ENCODE peak calls at places on chromosomes 2 and 18, in nine cellular contexts. H is HCT116, U is tibial nerve, O is H1, T is transverse colon, P is K562, S is body of pancreas, Z is adrenal gland, B is breast epithelium. V is an unnamed sample.

GRCh38 chr18:907171-907879 is 2.7 kb downstream of the ADCYAP1 start:
- DNase-seq in H (no peak), U (no peak), O (no peak), T (no peak), P (no peak), S (no peak), Z (peak; percentile 18), B (no peak), V (no peak)

GRCh38 chr2:11402436-11402835 is 58.0 kb upstream of the ROCK2 start:
- DNase-seq in H (no peak), U (no peak), O (no peak), T (no peak), P (no peak), S (no peak), Z (no peak), B (no peak), V (no peak)

GRCh38 chr2:227748079-227748478 is 2.4 kb downstream of the SCYGR8 start:
- DNase-seq in H (peak; percentile 54), U (no peak), O (no peak), T (no peak), P (peak; percentile 43), S (no peak), Z (no peak), B (no peak), V (no peak)

GRCh38 chr18:41767960-41768359 is 187.1 kb upstream of the PIK3C3 start:
- DNase-seq in H (no peak), U (no peak), O (no peak), T (no peak), P (no peak), S (no peak), Z (peak; percentile 48), B (no peak), V (no peak)

GRCh38 chr2:89833780-89834117 is 1142.3 kb downstream of the RPIA start:
- DNase-seq in H (no peak), U (no peak), O (no peak), T (no peak), P (no peak), S (no peak), Z (no peak), B (no peak), V (no peak)

GRCh38 chr2:207867905-207868304 is 98.2 kb upstream of the FZD5 start:
- DNase-seq in H (no peak), U (no peak), O (no peak), T (no peak), P (no peak), S (no peak), Z (no peak), B (no peak), V (no peak)

GRCh38 chr2:66539452-66539851 is 104.5 kb downstream of the MEIS1 start:
- DNase-seq in H (no peak), U (no peak), O (no peak), T (no peak), P (no peak), S (no peak), Z (peak; percentile 64), B (no peak), V (no peak)

GRCh38 chr2:159617651-159618050 is 1.3 kb upstream of the BAZ2B start:
- DNase-seq in H (no peak), U (no peak), O (no peak), T (no peak), P (peak; percentile 17), S (peak; percentile 22), Z (no peak), B (no peak), V (peak; percentile 34)

GRCh38 chr2:3624059-3624794 is 29.3 kb downstream of the COLEC11 start:
- DNase-seq in H (no peak), U (no peak), O (no peak), T (no peak), P (no peak), S (no peak), Z (no peak), B (no peak), V (no peak)

GRCh38 chr2:238521002-238521401 is 94.3 kb downstream of the ASB1 start:
- DNase-seq in H (no peak), U (no peak), O (no peak), T (no peak), P (no peak), S (no peak), Z (no peak), B (no peak), V (no peak)

GRCh38 chr2:2825516-2826208 is 494.6 kb upstream of the MYT1L start:
- DNase-seq in H (no peak), U (no peak), O (no peak), T (no peak), P (no peak), S (no peak), Z (no peak), B (no peak), V (no peak)

GRCh38 chr2:231672617-231673347 is 35.5 kb upstream of the PTMA start:
- DNase-seq in H (peak; percentile 79), U (no peak), O (no peak), T (peak; percentile 87), P (peak; percentile 76), S (no peak), Z (peak; percentile 29), B (no peak), V (peak; percentile 66)

GRCh38 chr2:229714080-229714735 is at the start of gene DNER:
- DNase-seq in H (no peak), U (no peak), O (no peak), T (peak; percentile 20), P (peak; percentile 24), S (peak; percentile 29), Z (peak; percentile 76), B (no peak), V (no peak)

GRCh38 chr18:63265322-63265721 is 54.2 kb downstream of the BCL2 start:
- DNase-seq in H (no peak), U (no peak), O (no peak), T (no peak), P (no peak), S (no peak), Z (no peak), B (no peak), V (no peak)

GRCh38 chr18:63263444-63263843 is 56.1 kb downstream of the BCL2 start:
- DNase-seq in H (no peak), U (no peak), O (no peak), T (no peak), P (no peak), S (no peak), Z (no peak), B (no peak), V (no peak)

GRCh38 chr18:63267990-63268721 is 51.4 kb downstream of the BCL2 start:
- DNase-seq in H (no peak), U (no peak), O (no peak), T (no peak), P (no peak), S (no peak), Z (no peak), B (no peak), V (no peak)

GRCh38 chr18:63264871-63265270 is 54.7 kb downstream of the BCL2 start:
- DNase-seq in H (no peak), U (no peak), O (no peak), T (no peak), P (no peak), S (peak; percentile 16), Z (no peak), B (no peak), V (no peak)

GRCh38 chr18:63266888-63267790 is 52.4 kb downstream of the BCL2 start:
- DNase-seq in H (no peak), U (no peak), O (no peak), T (no peak), P (no peak), S (no peak), Z (no peak), B (no peak), V (no peak)
- H3K27ac ChIP-seq in H (no peak overlapping the region), U (peak overlapping the region; percentile 2), O (no peak overlapping the region), T (no peak overlapping the region), P (no peak overlapping the region), S (no peak overlapping the region), Z (no peak overlapping the region), B (no peak overlapping the region), V (no peak overlapping the region)

GRCh38 chr2:135169900-135170753 is 118.0 kb downstream of the RAB3GAP1 start:
- DNase-seq in H (no peak), U (no peak), O (no peak), T (no peak), P (no peak), S (no peak), Z (no peak), B (no peak), V (no peak)

GRCh38 chr2:135168119-135168872 is 116.2 kb downstream of the RAB3GAP1 start:
- DNase-seq in H (no peak), U (no peak), O (no peak), T (no peak), P (no peak), S (no peak), Z (no peak), B (no peak), V (no peak)

GRCh38 chr2:135175177-135175576 is 123.1 kb downstream of the RAB3GAP1 start:
- DNase-seq in H (no peak), U (no peak), O (no peak), T (no peak), P (no peak), S (peak; percentile 57), Z (no peak), B (no peak), V (no peak)

GRCh38 chr2:135174802-135175093 is 122.7 kb downstream of the RAB3GAP1 start:
- DNase-seq in H (no peak), U (no peak), O (no peak), T (no peak), P (no peak), S (no peak), Z (no peak), B (no peak), V (no peak)

GRCh38 chr2:135174049-135174801 is 122.1 kb downstream of the RAB3GAP1 start:
- DNase-seq in H (no peak), U (no peak), O (no peak), T (no peak), P (no peak), S (no peak), Z (no peak), B (no peak), V (no peak)
- H3K36me3 ChIP-seq in H (peaks cover 12% of the 10 kb centered on the region), U (no peaks in the 10 kb centered on the region), O (peaks cover 16% of the 10 kb centered on the region), T (no peaks in the 10 kb centered on the region), P (peaks cover 24% of the 10 kb centered on the region), S (no peaks in the 10 kb centered on the region), Z (peaks cover 16% of the 10 kb centered on the region), B (no peaks in the 10 kb centered on the region), V (no peaks in the 10 kb centered on the region)

GRCh38 chr2:210169871-210170441 is 1.3 kb downstream of the KANSL1L start:
- DNase-seq in H (no peak), U (no peak), O (no peak), T (no peak), P (no peak), S (no peak), Z (peak; percentile 4), B (no peak), V (no peak)
- TF ChIP-seq POLR2A in H (no peak), U (no peak), O (no peak), T (no peak), P (no peak), S (no peak), Z (no peak), B (no peak), V (no peak)

DNA sequence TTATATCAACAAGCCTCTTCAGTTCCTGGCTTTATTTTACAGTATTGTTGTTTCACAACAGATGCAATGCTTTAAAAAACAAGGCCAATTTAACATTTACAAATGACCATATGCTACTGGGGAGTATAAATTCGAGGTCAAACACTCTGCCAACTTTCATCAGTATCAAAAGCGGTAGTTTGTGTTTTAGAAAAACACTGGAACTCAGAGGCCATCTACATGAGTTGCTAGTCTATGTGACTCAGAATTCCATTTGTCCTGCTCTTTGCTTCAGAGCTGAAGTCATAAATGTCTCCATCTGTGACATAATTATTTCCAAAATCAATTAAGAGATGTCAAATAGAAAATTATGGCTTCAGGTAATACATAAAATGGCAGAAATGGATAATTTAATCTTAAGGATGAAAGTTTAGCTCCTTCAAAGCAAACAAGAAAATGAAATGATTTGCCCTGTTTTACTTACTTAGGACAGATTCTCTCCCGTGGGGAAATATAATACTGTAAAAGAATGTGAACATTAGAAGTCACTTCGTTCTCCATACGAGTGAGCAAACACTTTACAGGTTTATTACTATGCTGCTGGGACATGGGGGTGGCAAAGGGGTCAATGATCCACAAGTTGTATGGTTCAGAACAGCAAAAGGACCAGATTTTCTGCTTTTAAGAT is 3.7 kb downstream of the MEX3C start:
- DNase-seq in H (no peak), U (no peak), O (no peak), T (no peak), P (no peak), S (no peak), Z (peak; percentile 20), B (no peak), V (no peak)
- H3K27ac ChIP-seq in H (no peak overlapping the region), U (peak overlapping the region; percentile 98), O (no peak overlapping the region), T (peak overlapping the region; percentile 99), P (no peak overlapping the region), S (peak overlapping the region; percentile 95), Z (peak overlapping the region; percentile 20), B (peak overlapping the region; percentile 98), V (peak overlapping the region; percentile 6)